ENCODE peak calls at places on chromosome 22, in ten cellular contexts. One of them, this sample, is unnamed.
A peak's percentile ranks its signal among the peaks of the same experiment; 100 is the strongest.

GRCh38 chr22:27270818-27271510 is 530.6 kb downstream of the MN1 start:
- DNase-seq in GM23338: no peak
- DNase-seq in retinal pigment epithelial cell: no peak
- DNase-seq in brain microvascular endothelial cell: no peak
- DNase-seq in adrenal gland: no peak
- DNase-seq in fibroblast of the aortic adventitia: no peak
- DNase-seq in lower leg skin: no peak
- DNase-seq in tibial nerve: no peak
- DNase-seq in body of pancreas: no peak
- DNase-seq in choroid plexus epithelial cell: peak; percentile 45
- DNase-seq in this sample: no peak

GRCh38 chr22:44098021-44098739 is 74.1 kb downstream of the PARVB start:
- DNase-seq in lower leg skin: no peak
- DNase-seq in tibial nerve: no peak
- DNase-seq in fibroblast of the aortic adventitia: no peak
- DNase-seq in retinal pigment epithelial cell: no peak
- DNase-seq in choroid plexus epithelial cell: no peak
- DNase-seq in body of pancreas: no peak
- DNase-seq in adrenal gland: no peak
- DNase-seq in GM23338: no peak
- DNase-seq in brain microvascular endothelial cell: no peak
- DNase-seq in this sample: no peak

GRCh38 chr22:43094085-43094484 is 4.9 kb upstream of the TTLL1 start:
- DNase-seq in brain microvascular endothelial cell: no peak
- DNase-seq in choroid plexus epithelial cell: no peak
- DNase-seq in lower leg skin: no peak
- DNase-seq in fibroblast of the aortic adventitia: no peak
- DNase-seq in adrenal gland: peak; percentile 93
- DNase-seq in body of pancreas: no peak
- DNase-seq in GM23338: no peak
- DNase-seq in retinal pigment epithelial cell: no peak
- DNase-seq in tibial nerve: no peak
- DNase-seq in this sample: no peak

GRCh38 chr22:46401370-46401769 is 65.9 kb downstream of the TRMU start:
- DNase-seq in lower leg skin: no peak
- DNase-seq in fibroblast of the aortic adventitia: no peak
- DNase-seq in GM23338: no peak
- DNase-seq in brain microvascular endothelial cell: no peak
- DNase-seq in tibial nerve: no peak
- DNase-seq in choroid plexus epithelial cell: no peak
- DNase-seq in body of pancreas: no peak
- DNase-seq in adrenal gland: no peak
- DNase-seq in retinal pigment epithelial cell: no peak
- DNase-seq in this sample: no peak

GRCh38 chr22:30310881-30311771 is 15.6 kb downstream of the TBC1D10A start:
- DNase-seq in retinal pigment epithelial cell: peak; percentile 36
- DNase-seq in lower leg skin: peak; percentile 71
- DNase-seq in body of pancreas: peak; percentile 85
- DNase-seq in brain microvascular endothelial cell: no peak
- DNase-seq in adrenal gland: peak; percentile 90
- DNase-seq in choroid plexus epithelial cell: peak; percentile 22
- DNase-seq in tibial nerve: peak; percentile 75
- DNase-seq in GM23338: no peak
- DNase-seq in fibroblast of the aortic adventitia: peak; percentile 95
- DNase-seq in this sample: no peak

GRCh38 chr22:30876221-30876751 is 92.3 kb downstream of the MORC2 start:
- DNase-seq in fibroblast of the aortic adventitia: no peak
- DNase-seq in lower leg skin: no peak
- DNase-seq in choroid plexus epithelial cell: no peak
- DNase-seq in retinal pigment epithelial cell: no peak
- DNase-seq in GM23338: no peak
- DNase-seq in body of pancreas: no peak
- DNase-seq in brain microvascular endothelial cell: no peak
- DNase-seq in adrenal gland: no peak
- DNase-seq in tibial nerve: no peak
- DNase-seq in this sample: no peak

GRCh38 chr22:20642668-20643179 is 131.2 kb upstream of the SERPIND1 start:
- DNase-seq in GM23338: no peak
- DNase-seq in fibroblast of the aortic adventitia: no peak
- DNase-seq in adrenal gland: no peak
- DNase-seq in lower leg skin: no peak
- DNase-seq in body of pancreas: no peak
- DNase-seq in tibial nerve: no peak
- DNase-seq in choroid plexus epithelial cell: no peak
- DNase-seq in brain microvascular endothelial cell: no peak
- DNase-seq in retinal pigment epithelial cell: no peak
- DNase-seq in this sample: no peak

GRCh38 chr22:37197451-37198289 is 9.6 kb upstream of the C1QTNF6 start:
- DNase-seq in choroid plexus epithelial cell: peak; percentile 79
- DNase-seq in GM23338: no peak
- DNase-seq in brain microvascular endothelial cell: no peak
- DNase-seq in fibroblast of the aortic adventitia: peak; percentile 84
- DNase-seq in body of pancreas: peak; percentile 58
- DNase-seq in adrenal gland: peak; percentile 95
- DNase-seq in lower leg skin: no peak
- DNase-seq in retinal pigment epithelial cell: no peak
- DNase-seq in tibial nerve: peak; percentile 38
- DNase-seq in this sample: peak; percentile 52

GRCh38 chr22:17911887-17912286 is 112.5 kb downstream of the MICAL3 start:
- DNase-seq in GM23338: no peak
- DNase-seq in fibroblast of the aortic adventitia: no peak
- DNase-seq in retinal pigment epithelial cell: no peak
- DNase-seq in lower leg skin: no peak
- DNase-seq in adrenal gland: no peak
- DNase-seq in tibial nerve: no peak
- DNase-seq in body of pancreas: no peak
- DNase-seq in brain microvascular endothelial cell: no peak
- DNase-seq in choroid plexus epithelial cell: no peak
- DNase-seq in this sample: no peak

GRCh38 chr22:17907731-17908051 is 116.7 kb downstream of the MICAL3 start:
- DNase-seq in lower leg skin: no peak
- DNase-seq in adrenal gland: no peak
- DNase-seq in GM23338: no peak
- DNase-seq in body of pancreas: no peak
- DNase-seq in choroid plexus epithelial cell: no peak
- DNase-seq in brain microvascular endothelial cell: no peak
- DNase-seq in retinal pigment epithelial cell: no peak
- DNase-seq in tibial nerve: no peak
- DNase-seq in fibroblast of the aortic adventitia: no peak
- DNase-seq in this sample: no peak

GRCh38 chr22:17912942-17913704 is 111.2 kb downstream of the MICAL3 start:
- DNase-seq in retinal pigment epithelial cell: no peak
- DNase-seq in lower leg skin: no peak
- DNase-seq in fibroblast of the aortic adventitia: no peak
- DNase-seq in GM23338: peak; percentile 15
- DNase-seq in adrenal gland: peak; percentile 23
- DNase-seq in tibial nerve: no peak
- DNase-seq in choroid plexus epithelial cell: no peak
- DNase-seq in brain microvascular endothelial cell: no peak
- DNase-seq in body of pancreas: no peak
- DNase-seq in this sample: no peak

GRCh38 chr22:17911312-17911705 is 113.1 kb downstream of the MICAL3 start:
- DNase-seq in tibial nerve: no peak
- DNase-seq in body of pancreas: no peak
- DNase-seq in choroid plexus epithelial cell: no peak
- DNase-seq in lower leg skin: no peak
- DNase-seq in brain microvascular endothelial cell: no peak
- DNase-seq in GM23338: no peak
- DNase-seq in retinal pigment epithelial cell: no peak
- DNase-seq in adrenal gland: peak; percentile 26
- DNase-seq in fibroblast of the aortic adventitia: no peak
- DNase-seq in this sample: no peak

DNA sequence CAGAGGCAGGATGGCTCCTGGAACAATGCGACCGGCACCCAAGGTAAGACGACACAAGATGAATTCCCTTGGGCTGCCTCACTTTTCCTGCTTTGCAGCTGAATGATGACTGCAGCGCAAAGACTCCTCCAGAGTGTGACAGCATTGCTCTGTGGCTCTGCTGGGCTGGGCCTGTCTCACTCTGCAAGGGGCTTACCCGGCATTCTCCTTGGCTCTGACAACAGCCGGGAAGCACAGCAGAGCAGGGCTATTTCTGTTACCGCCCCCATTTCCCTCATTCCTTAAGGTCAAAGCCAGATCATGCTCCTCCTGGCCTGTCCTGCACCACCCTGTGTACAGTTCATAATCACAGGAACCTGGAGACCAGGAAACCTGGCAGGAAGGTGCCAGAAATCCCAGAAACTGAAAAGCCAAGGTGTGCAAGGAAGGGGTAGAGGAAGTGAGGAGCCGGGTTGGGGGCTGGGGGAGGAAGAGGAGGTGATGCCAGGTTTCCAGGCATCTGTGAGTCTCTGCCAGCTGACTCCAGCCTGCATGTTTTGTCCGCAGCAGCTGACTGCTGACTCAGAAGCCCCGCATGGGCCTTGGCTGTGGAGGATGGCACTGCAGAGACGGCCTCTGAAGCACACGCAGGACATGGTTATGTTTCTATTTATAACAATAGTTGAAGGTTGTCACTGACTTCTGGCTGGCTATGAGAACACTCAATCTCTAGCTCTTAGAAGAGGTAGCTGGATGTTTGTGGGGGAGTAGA is 113.6 kb downstream of the MICAL3 start:
- DNase-seq in tibial nerve: peak; percentile 28
- DNase-seq in body of pancreas: peak; percentile 30
- DNase-seq in GM23338: peak; percentile 68
- DNase-seq in brain microvascular endothelial cell: peak; percentile 83
- DNase-seq in choroid plexus epithelial cell: peak; percentile 86
- DNase-seq in retinal pigment epithelial cell: peak; percentile 94
- DNase-seq in adrenal gland: peak; percentile 92
- DNase-seq in lower leg skin: peak; percentile 41
- DNase-seq in fibroblast of the aortic adventitia: peak; percentile 88
- DNase-seq in this sample: peak; percentile 84
- TF ChIP-seq CTCF in tibial nerve: no peak
- TF ChIP-seq CTCF in body of pancreas: peak; percentile 17
- TF ChIP-seq CTCF in GM23338: no peak
- TF ChIP-seq CTCF in brain microvascular endothelial cell: peak; percentile 69
- TF ChIP-seq CTCF in choroid plexus epithelial cell: peak; percentile 69
- TF ChIP-seq CTCF in retinal pigment epithelial cell: peak; percentile 57
- TF ChIP-seq CTCF in adrenal gland: no peak
- TF ChIP-seq CTCF in lower leg skin: no peak
- TF ChIP-seq CTCF in fibroblast of the aortic adventitia: peak; percentile 55
- TF ChIP-seq CTCF in this sample: peak; percentile 65

DNA sequence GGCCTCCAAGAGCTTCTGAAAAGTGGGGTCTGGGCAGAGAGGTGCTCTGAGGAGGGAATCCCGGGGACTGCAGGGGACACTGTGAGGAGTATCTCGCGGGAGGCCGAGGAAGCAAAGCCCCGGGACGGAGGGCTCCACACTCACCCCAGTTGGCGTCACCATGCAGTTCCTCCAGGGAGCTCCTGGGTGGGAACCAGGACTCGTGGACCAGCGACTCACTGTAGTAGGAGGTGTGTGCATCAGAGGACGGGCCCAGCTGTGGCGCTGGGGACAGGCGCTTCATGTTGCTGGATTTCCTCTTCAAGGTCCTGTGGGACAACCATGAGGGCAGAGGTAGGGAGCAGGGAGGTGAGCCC is 4.8 kb downstream of the SUN2 start:
- DNase-seq in choroid plexus epithelial cell: no peak
- DNase-seq in body of pancreas: no peak
- DNase-seq in adrenal gland: no peak
- DNase-seq in retinal pigment epithelial cell: no peak
- DNase-seq in brain microvascular endothelial cell: no peak
- DNase-seq in GM23338: no peak
- DNase-seq in lower leg skin: no peak
- DNase-seq in fibroblast of the aortic adventitia: no peak
- DNase-seq in tibial nerve: no peak
- DNase-seq in this sample: no peak
- H3K4me3 ChIP-seq in choroid plexus epithelial cell: no peak overlapping the region
- H3K4me3 ChIP-seq in body of pancreas: no peak overlapping the region
- H3K4me3 ChIP-seq in adrenal gland: no peak overlapping the region
- H3K4me3 ChIP-seq in retinal pigment epithelial cell: no peak overlapping the region
- H3K4me3 ChIP-seq in brain microvascular endothelial cell: no peak overlapping the region
- H3K4me3 ChIP-seq in GM23338: no peak overlapping the region
- H3K4me3 ChIP-seq in lower leg skin: no peak overlapping the region
- H3K4me3 ChIP-seq in fibroblast of the aortic adventitia: no peak overlapping the region
- H3K4me3 ChIP-seq in tibial nerve: no peak overlapping the region
- H3K4me3 ChIP-seq in this sample: no peak overlapping the region

GRCh38 chr22:39520054-39520873 is at the start of gene ATF4:
- DNase-seq in GM23338: peak; percentile 100
- DNase-seq in lower leg skin: peak; percentile 99
- DNase-seq in tibial nerve: peak; percentile 96
- DNase-seq in retinal pigment epithelial cell: peak; percentile 99
- DNase-seq in brain microvascular endothelial cell: peak; percentile 99
- DNase-seq in choroid plexus epithelial cell: peak; percentile 100
- DNase-seq in adrenal gland: peak; percentile 99
- DNase-seq in body of pancreas: peak; percentile 98
- DNase-seq in fibroblast of the aortic adventitia: peak; percentile 99
- DNase-seq in this sample: peak; percentile 100

GRCh38 chr22:39519681-39520053 is 695 bp upstream of the ATF4 start:
- DNase-seq in body of pancreas: peak; percentile 67
- DNase-seq in fibroblast of the aortic adventitia: peak; percentile 45
- DNase-seq in GM23338: peak; percentile 77
- DNase-seq in choroid plexus epithelial cell: no peak
- DNase-seq in tibial nerve: peak; percentile 49
- DNase-seq in adrenal gland: no peak
- DNase-seq in retinal pigment epithelial cell: no peak
- DNase-seq in lower leg skin: no peak
- DNase-seq in brain microvascular endothelial cell: no peak
- DNase-seq in this sample: no peak

GRCh38 chr22:39518124-39518786 is 2.1 kb upstream of the ATF4 start:
- DNase-seq in lower leg skin: no peak
- DNase-seq in choroid plexus epithelial cell: peak; percentile 60
- DNase-seq in adrenal gland: no peak
- DNase-seq in body of pancreas: no peak
- DNase-seq in tibial nerve: no peak
- DNase-seq in fibroblast of the aortic adventitia: peak; percentile 64
- DNase-seq in brain microvascular endothelial cell: no peak
- DNase-seq in retinal pigment epithelial cell: no peak
- DNase-seq in GM23338: no peak
- DNase-seq in this sample: no peak

GRCh38 chr22:39517470-39517869 is 2.9 kb upstream of the ATF4 start:
- DNase-seq in brain microvascular endothelial cell: no peak
- DNase-seq in body of pancreas: no peak
- DNase-seq in retinal pigment epithelial cell: no peak
- DNase-seq in lower leg skin: no peak
- DNase-seq in tibial nerve: no peak
- DNase-seq in choroid plexus epithelial cell: no peak
- DNase-seq in GM23338: no peak
- DNase-seq in adrenal gland: no peak
- DNase-seq in fibroblast of the aortic adventitia: no peak
- DNase-seq in this sample: no peak

GRCh38 chr22:39518996-39519680 is 1.2 kb upstream of the ATF4 start:
- DNase-seq in adrenal gland: peak; percentile 70
- DNase-seq in GM23338: no peak
- DNase-seq in retinal pigment epithelial cell: no peak
- DNase-seq in brain microvascular endothelial cell: peak; percentile 52
- DNase-seq in body of pancreas: peak; percentile 39
- DNase-seq in lower leg skin: no peak
- DNase-seq in choroid plexus epithelial cell: peak; percentile 61
- DNase-seq in tibial nerve: no peak
- DNase-seq in fibroblast of the aortic adventitia: peak; percentile 53
- DNase-seq in this sample: peak; percentile 64
- TF ChIP-seq CTCF in adrenal gland: no peak
- TF ChIP-seq CTCF in GM23338: no peak
- TF ChIP-seq CTCF in retinal pigment epithelial cell: no peak
- TF ChIP-seq CTCF in brain microvascular endothelial cell: no peak
- TF ChIP-seq CTCF in body of pancreas: no peak
- TF ChIP-seq CTCF in lower leg skin: no peak
- TF ChIP-seq CTCF in choroid plexus epithelial cell: no peak
- TF ChIP-seq CTCF in tibial nerve: no peak
- TF ChIP-seq CTCF in fibroblast of the aortic adventitia: no peak
- TF ChIP-seq CTCF in this sample: no peak

DNA sequence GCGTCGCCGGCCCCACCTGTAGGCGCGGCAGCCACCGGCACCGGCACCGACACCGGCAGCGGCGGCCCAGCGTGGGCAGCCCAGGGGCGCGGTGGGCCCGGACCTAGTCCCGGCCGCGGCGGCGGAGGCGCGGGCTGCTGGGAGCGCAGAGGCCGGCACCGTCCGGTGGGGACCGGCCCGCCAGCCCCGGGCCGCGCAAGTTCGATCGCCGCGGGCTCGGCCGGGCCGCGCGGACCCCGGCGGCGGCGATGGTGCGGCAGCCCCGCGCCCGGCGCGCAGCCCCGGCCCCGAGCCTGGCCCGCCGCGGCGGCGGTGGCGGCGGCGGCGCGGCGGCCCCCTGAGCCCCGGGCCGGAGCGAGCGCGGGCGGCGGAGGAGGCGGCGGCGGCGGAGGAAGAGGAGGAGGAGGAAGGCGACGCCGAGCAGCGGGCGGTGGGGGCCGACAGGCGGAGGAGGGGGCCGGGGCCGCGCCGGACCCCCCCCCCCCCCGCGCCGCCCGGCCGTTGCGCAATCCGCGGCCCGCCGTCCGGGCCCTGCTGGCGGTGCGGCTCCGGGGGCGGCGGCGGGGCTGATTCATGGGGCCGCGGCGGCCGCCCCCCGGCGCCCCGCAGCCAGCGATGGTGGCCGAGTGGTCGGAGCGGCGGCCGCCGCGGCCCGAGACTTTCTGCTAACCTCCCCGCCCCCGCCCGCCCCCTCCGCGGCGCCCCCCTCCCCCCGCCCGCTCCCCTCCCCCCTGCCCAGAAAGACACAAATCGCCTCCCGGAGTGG is 1251.9 kb downstream of the BRD1 start:
- DNase-seq in lower leg skin: no peak
- DNase-seq in fibroblast of the aortic adventitia: no peak
- DNase-seq in choroid plexus epithelial cell: no peak
- DNase-seq in body of pancreas: no peak
- DNase-seq in retinal pigment epithelial cell: no peak
- DNase-seq in adrenal gland: no peak
- DNase-seq in brain microvascular endothelial cell: no peak
- DNase-seq in tibial nerve: no peak
- DNase-seq in GM23338: no peak
- DNase-seq in this sample: no peak
- H3K4me3 ChIP-seq in lower leg skin: no peak overlapping the region
- H3K4me3 ChIP-seq in fibroblast of the aortic adventitia: no peak overlapping the region
- H3K4me3 ChIP-seq in choroid plexus epithelial cell: no peak overlapping the region
- H3K4me3 ChIP-seq in body of pancreas: no peak overlapping the region
- H3K4me3 ChIP-seq in retinal pigment epithelial cell: no peak overlapping the region
- H3K4me3 ChIP-seq in adrenal gland: no peak overlapping the region
- H3K4me3 ChIP-seq in brain microvascular endothelial cell: no peak overlapping the region
- H3K4me3 ChIP-seq in tibial nerve: peak overlapping the region; percentile 34
- H3K4me3 ChIP-seq in GM23338: peak overlapping the region; percentile 41
- H3K4me3 ChIP-seq in this sample: no peak overlapping the region